ENCODE peak calls at places on chromosomes 11 and 22, in ten cellular contexts. One of them, this sample, is unnamed.

GRCh38 chr11:117591316-117592039 is 205.5 kb downstream of the DSCAML1 start:
- DNase-seq in germinal center: no peak
- DNase-seq in stromal cell of bone marrow: no peak
- DNase-seq in pancreas: no peak
- DNase-seq in activated naive CD8-positive, alpha-beta T cell treated with anti-CD3 and anti-CD28 coated beads, Interleukin-2, amount 50 U/mL, for 16 hours: no peak
- DNase-seq in HFF-Myc: no peak
- DNase-seq in activated CD8-positive, alpha-beta memory T cell treated with anti-CD3 and anti-CD28 coated beads for 48 hours: no peak
- DNase-seq in H54: no peak
- DNase-seq in B cell: no peak
- DNase-seq in uterus: peak; percentile 8
- DNase-seq in this sample: no peak

GRCh38 chr11:33895752-33896137 is 3.9 kb upstream of the LMO2 start:
- DNase-seq in germinal center: no peak
- DNase-seq in stromal cell of bone marrow: no peak
- DNase-seq in pancreas: no peak
- DNase-seq in activated naive CD8-positive, alpha-beta T cell treated with anti-CD3 and anti-CD28 coated beads, Interleukin-2, amount 50 U/mL, for 16 hours: no peak
- DNase-seq in HFF-Myc: no peak
- DNase-seq in activated CD8-positive, alpha-beta memory T cell treated with anti-CD3 and anti-CD28 coated beads for 48 hours: no peak
- DNase-seq in H54: no peak
- DNase-seq in B cell: no peak
- DNase-seq in uterus: no peak
- DNase-seq in this sample: no peak

GRCh38 chr22:19547620-19548019 is 23.4 kb upstream of the CLDN5 start:
- DNase-seq in germinal center: no peak
- DNase-seq in stromal cell of bone marrow: no peak
- DNase-seq in pancreas: no peak
- DNase-seq in activated naive CD8-positive, alpha-beta T cell treated with anti-CD3 and anti-CD28 coated beads, Interleukin-2, amount 50 U/mL, for 16 hours: no peak
- DNase-seq in HFF-Myc: no peak
- DNase-seq in activated CD8-positive, alpha-beta memory T cell treated with anti-CD3 and anti-CD28 coated beads for 48 hours: no peak
- DNase-seq in H54: no peak
- DNase-seq in B cell: no peak
- DNase-seq in uterus: no peak
- DNase-seq in this sample: no peak

GRCh38 chr11:65958306-65958705 is 3.2 kb upstream of the SART1 start:
- DNase-seq in germinal center: no peak
- DNase-seq in stromal cell of bone marrow: no peak
- DNase-seq in pancreas: no peak
- DNase-seq in activated naive CD8-positive, alpha-beta T cell treated with anti-CD3 and anti-CD28 coated beads, Interleukin-2, amount 50 U/mL, for 16 hours: no peak
- DNase-seq in HFF-Myc: no peak
- DNase-seq in activated CD8-positive, alpha-beta memory T cell treated with anti-CD3 and anti-CD28 coated beads for 48 hours: no peak
- DNase-seq in H54: no peak
- DNase-seq in B cell: no peak
- DNase-seq in uterus: no peak
- DNase-seq in this sample: no peak

GRCh38 chr22:29269230-29269604 is 1.1 kb downstream of the EWSR1 start:
- DNase-seq in germinal center: no peak
- DNase-seq in stromal cell of bone marrow: no peak
- DNase-seq in pancreas: no peak
- DNase-seq in activated naive CD8-positive, alpha-beta T cell treated with anti-CD3 and anti-CD28 coated beads, Interleukin-2, amount 50 U/mL, for 16 hours: no peak
- DNase-seq in HFF-Myc: no peak
- DNase-seq in activated CD8-positive, alpha-beta memory T cell treated with anti-CD3 and anti-CD28 coated beads for 48 hours: no peak
- DNase-seq in H54: no peak
- DNase-seq in B cell: no peak
- DNase-seq in uterus: no peak
- DNase-seq in this sample: no peak

GRCh38 chr11:78168539-78169477 is 19.6 kb downstream of the KCTD21 start:
- DNase-seq in germinal center: no peak
- DNase-seq in stromal cell of bone marrow: peak; percentile 97
- DNase-seq in pancreas: no peak
- DNase-seq in activated naive CD8-positive, alpha-beta T cell treated with anti-CD3 and anti-CD28 coated beads, Interleukin-2, amount 50 U/mL, for 16 hours: no peak
- DNase-seq in HFF-Myc: no peak
- DNase-seq in activated CD8-positive, alpha-beta memory T cell treated with anti-CD3 and anti-CD28 coated beads for 48 hours: no peak
- DNase-seq in H54: no peak
- DNase-seq in B cell: no peak
- DNase-seq in uterus: peak; percentile 85
- DNase-seq in this sample: peak; percentile 86

GRCh38 chr11:78717031-78717430 is 142.4 kb upstream of the NARS2 start:
- DNase-seq in germinal center: no peak
- DNase-seq in stromal cell of bone marrow: no peak
- DNase-seq in pancreas: no peak
- DNase-seq in activated naive CD8-positive, alpha-beta T cell treated with anti-CD3 and anti-CD28 coated beads, Interleukin-2, amount 50 U/mL, for 16 hours: no peak
- DNase-seq in HFF-Myc: no peak
- DNase-seq in activated CD8-positive, alpha-beta memory T cell treated with anti-CD3 and anti-CD28 coated beads for 48 hours: no peak
- DNase-seq in H54: no peak
- DNase-seq in B cell: no peak
- DNase-seq in uterus: no peak
- DNase-seq in this sample: no peak

GRCh38 chr11:64040684-64041267 is 5.0 kb downstream of the FLRT1 start:
- DNase-seq in germinal center: no peak
- DNase-seq in stromal cell of bone marrow: no peak
- DNase-seq in pancreas: peak; percentile 81
- DNase-seq in activated naive CD8-positive, alpha-beta T cell treated with anti-CD3 and anti-CD28 coated beads, Interleukin-2, amount 50 U/mL, for 16 hours: no peak
- DNase-seq in HFF-Myc: no peak
- DNase-seq in activated CD8-positive, alpha-beta memory T cell treated with anti-CD3 and anti-CD28 coated beads for 48 hours: no peak
- DNase-seq in H54: no peak
- DNase-seq in B cell: no peak
- DNase-seq in uterus: no peak
- DNase-seq in this sample: no peak

GRCh38 chr11:112518371-112518770 is 257.7 kb upstream of the PLET1 start:
- DNase-seq in germinal center: no peak
- DNase-seq in stromal cell of bone marrow: no peak
- DNase-seq in pancreas: no peak
- DNase-seq in activated naive CD8-positive, alpha-beta T cell treated with anti-CD3 and anti-CD28 coated beads, Interleukin-2, amount 50 U/mL, for 16 hours: no peak
- DNase-seq in HFF-Myc: no peak
- DNase-seq in activated CD8-positive, alpha-beta memory T cell treated with anti-CD3 and anti-CD28 coated beads for 48 hours: no peak
- DNase-seq in H54: no peak
- DNase-seq in B cell: no peak
- DNase-seq in uterus: no peak
- DNase-seq in this sample: no peak

GRCh38 chr11:64253043-64253442 is 1.7 kb downstream of the PLCB3 start:
- DNase-seq in germinal center: no peak
- DNase-seq in stromal cell of bone marrow: no peak
- DNase-seq in pancreas: no peak
- DNase-seq in activated naive CD8-positive, alpha-beta T cell treated with anti-CD3 and anti-CD28 coated beads, Interleukin-2, amount 50 U/mL, for 16 hours: no peak
- DNase-seq in HFF-Myc: no peak
- DNase-seq in activated CD8-positive, alpha-beta memory T cell treated with anti-CD3 and anti-CD28 coated beads for 48 hours: no peak
- DNase-seq in H54: no peak
- DNase-seq in B cell: no peak
- DNase-seq in uterus: no peak
- DNase-seq in this sample: no peak

GRCh38 chr11:111194789-111195188 is 50.7 kb upstream of the POU2AF2 start:
- DNase-seq in germinal center: no peak
- DNase-seq in stromal cell of bone marrow: no peak
- DNase-seq in pancreas: no peak
- DNase-seq in activated naive CD8-positive, alpha-beta T cell treated with anti-CD3 and anti-CD28 coated beads, Interleukin-2, amount 50 U/mL, for 16 hours: no peak
- DNase-seq in HFF-Myc: no peak
- DNase-seq in activated CD8-positive, alpha-beta memory T cell treated with anti-CD3 and anti-CD28 coated beads for 48 hours: no peak
- DNase-seq in H54: no peak
- DNase-seq in B cell: no peak
- DNase-seq in uterus: no peak
- DNase-seq in this sample: no peak

GRCh38 chr22:19619144-19620009 is 94.9 kb upstream of the SEPTIN5 start:
- DNase-seq in germinal center: peak; percentile 69
- DNase-seq in stromal cell of bone marrow: no peak
- DNase-seq in pancreas: no peak
- DNase-seq in activated naive CD8-positive, alpha-beta T cell treated with anti-CD3 and anti-CD28 coated beads, Interleukin-2, amount 50 U/mL, for 16 hours: no peak
- DNase-seq in HFF-Myc: no peak
- DNase-seq in activated CD8-positive, alpha-beta memory T cell treated with anti-CD3 and anti-CD28 coated beads for 48 hours: no peak
- DNase-seq in H54: no peak
- DNase-seq in B cell: no peak
- DNase-seq in uterus: no peak
- DNase-seq in this sample: no peak

GRCh38 chr11:95074806-95075563 is 8.3 kb downstream of the SRSF8 start:
- DNase-seq in germinal center: no peak
- DNase-seq in stromal cell of bone marrow: no peak
- DNase-seq in pancreas: no peak
- DNase-seq in activated naive CD8-positive, alpha-beta T cell treated with anti-CD3 and anti-CD28 coated beads, Interleukin-2, amount 50 U/mL, for 16 hours: no peak
- DNase-seq in HFF-Myc: no peak
- DNase-seq in activated CD8-positive, alpha-beta memory T cell treated with anti-CD3 and anti-CD28 coated beads for 48 hours: no peak
- DNase-seq in H54: no peak
- DNase-seq in B cell: no peak
- DNase-seq in uterus: no peak
- DNase-seq in this sample: peak; percentile 64

GRCh38 chr11:125244166-125244565 is 79.6 kb downstream of the PKNOX2 start:
- DNase-seq in germinal center: no peak
- DNase-seq in stromal cell of bone marrow: no peak
- DNase-seq in pancreas: no peak
- DNase-seq in activated naive CD8-positive, alpha-beta T cell treated with anti-CD3 and anti-CD28 coated beads, Interleukin-2, amount 50 U/mL, for 16 hours: no peak
- DNase-seq in HFF-Myc: no peak
- DNase-seq in activated CD8-positive, alpha-beta memory T cell treated with anti-CD3 and anti-CD28 coated beads for 48 hours: no peak
- DNase-seq in H54: no peak
- DNase-seq in B cell: no peak
- DNase-seq in uterus: no peak
- DNase-seq in this sample: peak; percentile 37

GRCh38 chr22:28137036-28137435 is 218.0 kb upstream of the PITPNB start:
- DNase-seq in germinal center: no peak
- DNase-seq in stromal cell of bone marrow: no peak
- DNase-seq in pancreas: no peak
- DNase-seq in activated naive CD8-positive, alpha-beta T cell treated with anti-CD3 and anti-CD28 coated beads, Interleukin-2, amount 50 U/mL, for 16 hours: no peak
- DNase-seq in HFF-Myc: no peak
- DNase-seq in activated CD8-positive, alpha-beta memory T cell treated with anti-CD3 and anti-CD28 coated beads for 48 hours: no peak
- DNase-seq in H54: no peak
- DNase-seq in B cell: no peak
- DNase-seq in uterus: no peak
- DNase-seq in this sample: no peak

GRCh38 chr22:48606684-48607307 is 1220.9 kb downstream of the BRD1 start:
- DNase-seq in germinal center: no peak
- DNase-seq in stromal cell of bone marrow: no peak
- DNase-seq in pancreas: no peak
- DNase-seq in activated naive CD8-positive, alpha-beta T cell treated with anti-CD3 and anti-CD28 coated beads, Interleukin-2, amount 50 U/mL, for 16 hours: no peak
- DNase-seq in HFF-Myc: no peak
- DNase-seq in activated CD8-positive, alpha-beta memory T cell treated with anti-CD3 and anti-CD28 coated beads for 48 hours: no peak
- DNase-seq in H54: no peak
- DNase-seq in B cell: no peak
- DNase-seq in uterus: no peak
- DNase-seq in this sample: no peak

GRCh38 chr11:125221499-125221898 is 56.9 kb downstream of the PKNOX2 start:
- DNase-seq in germinal center: no peak
- DNase-seq in stromal cell of bone marrow: no peak
- DNase-seq in pancreas: no peak
- DNase-seq in activated naive CD8-positive, alpha-beta T cell treated with anti-CD3 and anti-CD28 coated beads, Interleukin-2, amount 50 U/mL, for 16 hours: no peak
- DNase-seq in HFF-Myc: no peak
- DNase-seq in activated CD8-positive, alpha-beta memory T cell treated with anti-CD3 and anti-CD28 coated beads for 48 hours: no peak
- DNase-seq in H54: no peak
- DNase-seq in B cell: no peak
- DNase-seq in uterus: no peak
- DNase-seq in this sample: no peak

GRCh38 chr22:38844661-38845367 is 986 bp upstream of the NPTXR start:
- DNase-seq in germinal center: no peak
- DNase-seq in stromal cell of bone marrow: peak; percentile 10
- DNase-seq in pancreas: peak; percentile 31
- DNase-seq in activated naive CD8-positive, alpha-beta T cell treated with anti-CD3 and anti-CD28 coated beads, Interleukin-2, amount 50 U/mL, for 16 hours: no peak
- DNase-seq in HFF-Myc: no peak
- DNase-seq in activated CD8-positive, alpha-beta memory T cell treated with anti-CD3 and anti-CD28 coated beads for 48 hours: no peak
- DNase-seq in H54: no peak
- DNase-seq in B cell: no peak
- DNase-seq in uterus: no peak
- DNase-seq in this sample: no peak

GRCh38 chr11:86681039-86681745 is 8.8 kb upstream of the ME3 start:
- DNase-seq in germinal center: no peak
- DNase-seq in stromal cell of bone marrow: no peak
- DNase-seq in pancreas: no peak
- DNase-seq in activated naive CD8-positive, alpha-beta T cell treated with anti-CD3 and anti-CD28 coated beads, Interleukin-2, amount 50 U/mL, for 16 hours: no peak
- DNase-seq in HFF-Myc: no peak
- DNase-seq in activated CD8-positive, alpha-beta memory T cell treated with anti-CD3 and anti-CD28 coated beads for 48 hours: no peak
- DNase-seq in H54: no peak
- DNase-seq in B cell: no peak
- DNase-seq in uterus: no peak
- DNase-seq in this sample: no peak

GRCh38 chr11:77395460-77396175 is 78.3 kb downstream of the PAK1 start:
- DNase-seq in germinal center: no peak
- DNase-seq in stromal cell of bone marrow: no peak
- DNase-seq in pancreas: no peak
- DNase-seq in activated naive CD8-positive, alpha-beta T cell treated with anti-CD3 and anti-CD28 coated beads, Interleukin-2, amount 50 U/mL, for 16 hours: no peak
- DNase-seq in HFF-Myc: no peak
- DNase-seq in activated CD8-positive, alpha-beta memory T cell treated with anti-CD3 and anti-CD28 coated beads for 48 hours: no peak
- DNase-seq in H54: no peak
- DNase-seq in B cell: no peak
- DNase-seq in uterus: no peak
- DNase-seq in this sample: no peak

GRCh38 chr11:705646-706438 is at the start of gene EPS8L2:
- DNase-seq in germinal center: no peak
- DNase-seq in stromal cell of bone marrow: no peak
- DNase-seq in pancreas: peak; percentile 89
- DNase-seq in activated naive CD8-positive, alpha-beta T cell treated with anti-CD3 and anti-CD28 coated beads, Interleukin-2, amount 50 U/mL, for 16 hours: no peak
- DNase-seq in HFF-Myc: no peak
- DNase-seq in activated CD8-positive, alpha-beta memory T cell treated with anti-CD3 and anti-CD28 coated beads for 48 hours: no peak
- DNase-seq in H54: no peak
- DNase-seq in B cell: peak; percentile 73
- DNase-seq in uterus: no peak
- DNase-seq in this sample: peak; percentile 61